ENCODE peak calls at places on chromosomes 7 and 10, in six cellular contexts. One of them, this sample, is unnamed.

GRCh38 chr7:81715984-81716588 is 53.8 kb downstream of the HGF start:
- DNase-seq in neuronal stem cell: peak; percentile 11
- DNase-seq in mesenchymal stem cell: peak; percentile 59
- DNase-seq in H9: no peak
- DNase-seq in IMR-90: peak; percentile 53
- DNase-seq in H1: no peak
- DNase-seq in this sample: peak; percentile 40

GRCh38 chr10:103548581-103549348 is 55.3 kb downstream of the NEURL1 start:
- DNase-seq in H9: peak; percentile 19
- DNase-seq in H1: no peak
- DNase-seq in neuronal stem cell: no peak
- DNase-seq in IMR-90: no peak
- DNase-seq in mesenchymal stem cell: no peak
- DNase-seq in this sample: no peak

GRCh38 chr10:118790058-118790457 is 35.3 kb upstream of the CACUL1 start:
- DNase-seq in neuronal stem cell: no peak
- DNase-seq in H9: no peak
- DNase-seq in IMR-90: no peak
- DNase-seq in H1: no peak
- DNase-seq in mesenchymal stem cell: no peak
- DNase-seq in this sample: no peak

GRCh38 chr10:103546401-103546800 is 52.9 kb downstream of the NEURL1 start:
- DNase-seq in H9: peak; percentile 8
- DNase-seq in IMR-90: no peak
- DNase-seq in H1: no peak
- DNase-seq in mesenchymal stem cell: no peak
- DNase-seq in neuronal stem cell: no peak
- DNase-seq in this sample: no peak

GRCh38 chr7:70733115-70733514 is 398.8 kb upstream of the GALNT17 start:
- DNase-seq in IMR-90: peak; percentile 72
- DNase-seq in H1: no peak
- DNase-seq in mesenchymal stem cell: peak; percentile 22
- DNase-seq in neuronal stem cell: no peak
- DNase-seq in H9: no peak
- DNase-seq in this sample: no peak

GRCh38 chr7:46948776-46949175 is 633.1 kb downstream of the TNS3 start:
- DNase-seq in neuronal stem cell: no peak
- DNase-seq in H1: no peak
- DNase-seq in mesenchymal stem cell: no peak
- DNase-seq in H9: no peak
- DNase-seq in IMR-90: no peak
- DNase-seq in this sample: no peak

GRCh38 chr10:132451506-132452215 is 54.7 kb downstream of the PWWP2B start:
- DNase-seq in H9: no peak
- DNase-seq in IMR-90: no peak
- DNase-seq in neuronal stem cell: no peak
- DNase-seq in mesenchymal stem cell: no peak
- DNase-seq in H1: no peak
- DNase-seq in this sample: no peak

GRCh38 chr10:88194041-88194887 is 330.8 kb downstream of the PTEN start:
- DNase-seq in neuronal stem cell: no peak
- DNase-seq in IMR-90: peak; percentile 31
- DNase-seq in H1: no peak
- DNase-seq in mesenchymal stem cell: no peak
- DNase-seq in H9: no peak
- DNase-seq in this sample: peak; percentile 40

GRCh38 chr7:135704074-135704473 is 23.9 kb downstream of the SLC13A4 start:
- DNase-seq in neuronal stem cell: no peak
- DNase-seq in H1: no peak
- DNase-seq in mesenchymal stem cell: no peak
- DNase-seq in H9: peak; percentile 80
- DNase-seq in IMR-90: no peak
- DNase-seq in this sample: peak; percentile 67

GRCh38 chr10:63886281-63887025 is 365.3 kb downstream of the REEP3 start:
- DNase-seq in H9: no peak
- DNase-seq in IMR-90: no peak
- DNase-seq in mesenchymal stem cell: no peak
- DNase-seq in H1: no peak
- DNase-seq in neuronal stem cell: no peak
- DNase-seq in this sample: no peak

GRCh38 chr10:120422459-120422858 is 34.6 kb upstream of the PLPP4 start:
- DNase-seq in IMR-90: peak; percentile 52
- DNase-seq in mesenchymal stem cell: peak; percentile 90
- DNase-seq in H1: peak; percentile 13
- DNase-seq in neuronal stem cell: no peak
- DNase-seq in H9: no peak
- DNase-seq in this sample: peak; percentile 42

GRCh38 chr7:4406288-4407058 is 275.6 kb upstream of the FOXK1 start:
- DNase-seq in H9: no peak
- DNase-seq in neuronal stem cell: no peak
- DNase-seq in IMR-90: no peak
- DNase-seq in H1: no peak
- DNase-seq in mesenchymal stem cell: no peak
- DNase-seq in this sample: peak; percentile 3

GRCh38 chr7:78690174-78690573 is 763.3 kb downstream of the MAGI2 start:
- DNase-seq in neuronal stem cell: no peak
- DNase-seq in mesenchymal stem cell: no peak
- DNase-seq in H1: no peak
- DNase-seq in H9: no peak
- DNase-seq in IMR-90: peak; percentile 69
- DNase-seq in this sample: no peak

GRCh38 chr7:33494473-33494872 is 365.1 kb downstream of the BBS9 start:
- DNase-seq in H1: no peak
- DNase-seq in mesenchymal stem cell: no peak
- DNase-seq in neuronal stem cell: no peak
- DNase-seq in IMR-90: peak; percentile 11
- DNase-seq in H9: no peak
- DNase-seq in this sample: peak; percentile 4

GRCh38 chr10:104925232-104925851 is 284.3 kb downstream of the SORCS3 start:
- DNase-seq in IMR-90: no peak
- DNase-seq in H9: peak; percentile 54
- DNase-seq in H1: peak; percentile 13
- DNase-seq in mesenchymal stem cell: no peak
- DNase-seq in neuronal stem cell: peak; percentile 48
- DNase-seq in this sample: peak; percentile 54

GRCh38 chr10:4663162-4663992 is 162.6 kb upstream of the AKR1E2 start:
- DNase-seq in mesenchymal stem cell: peak; percentile 99
- DNase-seq in IMR-90: peak; percentile 99
- DNase-seq in H9: no peak
- DNase-seq in neuronal stem cell: no peak
- DNase-seq in H1: no peak
- DNase-seq in this sample: peak; percentile 96

GRCh38 chr7:77425151-77426051 is 9.3 kb upstream of the GSAP start:
- DNase-seq in IMR-90: peak; percentile 91
- DNase-seq in neuronal stem cell: peak; percentile 64
- DNase-seq in H9: peak; percentile 46
- DNase-seq in mesenchymal stem cell: peak; percentile 81
- DNase-seq in H1: no peak
- DNase-seq in this sample: peak; percentile 90

GRCh38 chr7:113026941-113027340 is 59.7 kb downstream of the GPR85 start:
- DNase-seq in mesenchymal stem cell: no peak
- DNase-seq in neuronal stem cell: peak; percentile 11
- DNase-seq in H1: no peak
- DNase-seq in H9: no peak
- DNase-seq in IMR-90: peak; percentile 45
- DNase-seq in this sample: no peak

GRCh38 chr7:93016681-93017349 is 101.0 kb downstream of the SAMD9 start:
- DNase-seq in IMR-90: peak; percentile 45
- DNase-seq in mesenchymal stem cell: peak; percentile 70
- DNase-seq in H1: no peak
- DNase-seq in neuronal stem cell: no peak
- DNase-seq in H9: no peak
- DNase-seq in this sample: no peak

GRCh38 chr10:29621161-29621560 is 13.6 kb downstream of the SVIL start:
- DNase-seq in neuronal stem cell: no peak
- DNase-seq in H9: no peak
- DNase-seq in mesenchymal stem cell: peak; percentile 97
- DNase-seq in IMR-90: peak; percentile 19
- DNase-seq in H1: no peak
- DNase-seq in this sample: peak; percentile 90

GRCh38 chr7:38893061-38893460 is 15.9 kb downstream of the VPS41 start:
- DNase-seq in IMR-90: peak; percentile 62
- DNase-seq in H9: no peak
- DNase-seq in H1: no peak
- DNase-seq in mesenchymal stem cell: no peak
- DNase-seq in neuronal stem cell: no peak
- DNase-seq in this sample: no peak

GRCh38 chr10:26213157-26213780 is 3.3 kb upstream of the GAD2 start:
- DNase-seq in neuronal stem cell: no peak
- DNase-seq in H9: peak; percentile 58
- DNase-seq in mesenchymal stem cell: no peak
- DNase-seq in H1: no peak
- DNase-seq in IMR-90: no peak
- DNase-seq in this sample: peak; percentile 16

GRCh38 chr7:43585521-43585920 is 2.6 kb downstream of the STK17A start:
- DNase-seq in IMR-90: peak; percentile 78
- DNase-seq in H9: no peak
- DNase-seq in H1: no peak
- DNase-seq in mesenchymal stem cell: peak; percentile 87
- DNase-seq in neuronal stem cell: no peak
- DNase-seq in this sample: no peak

GRCh38 chr7:93044147-93044810 is 73.5 kb downstream of the SAMD9 start:
- DNase-seq in neuronal stem cell: peak; percentile 49
- DNase-seq in H1: no peak
- DNase-seq in H9: peak; percentile 44
- DNase-seq in IMR-90: peak; percentile 74
- DNase-seq in mesenchymal stem cell: no peak
- DNase-seq in this sample: peak; percentile 18

GRCh38 chr7:19413444-19413965 is 268.3 kb upstream of the FERD3L start:
- DNase-seq in H9: no peak
- DNase-seq in neuronal stem cell: no peak
- DNase-seq in IMR-90: peak; percentile 90
- DNase-seq in H1: no peak
- DNase-seq in mesenchymal stem cell: peak; percentile 37
- DNase-seq in this sample: no peak

GRCh38 chr10:70858759-70859158 is 29.6 kb downstream of the PCBD1 start:
- DNase-seq in H9: no peak
- DNase-seq in IMR-90: no peak
- DNase-seq in H1: no peak
- DNase-seq in neuronal stem cell: no peak
- DNase-seq in mesenchymal stem cell: no peak
- DNase-seq in this sample: no peak
- H3K4ac ChIP-seq in H9: no peak overlapping the region
- H3K4ac ChIP-seq in IMR-90: no peak overlapping the region
- H3K4ac ChIP-seq in H1: no peak overlapping the region
- H3K4ac ChIP-seq in neuronal stem cell: no peak overlapping the region
- H3K4ac ChIP-seq in mesenchymal stem cell: no peak overlapping the region
- H3K4ac ChIP-seq in this sample: no peak overlapping the region

GRCh38 chr10:124003070-124003419 is 90.4 kb downstream of the CHST15 start:
- DNase-seq in IMR-90: no peak
- DNase-seq in neuronal stem cell: no peak
- DNase-seq in H1: no peak
- DNase-seq in H9: no peak
- DNase-seq in mesenchymal stem cell: no peak
- DNase-seq in this sample: no peak
- H2BK15ac ChIP-seq in IMR-90: no peak overlapping the region
- H2BK15ac ChIP-seq in neuronal stem cell: no peak overlapping the region
- H2BK15ac ChIP-seq in H1: no peak overlapping the region
- H2BK15ac ChIP-seq in H9: no peak overlapping the region
- H2BK15ac ChIP-seq in mesenchymal stem cell: no peak overlapping the region
- H2BK15ac ChIP-seq in this sample: no peak overlapping the region

GRCh38 chr7:91264924-91265681 is 870 bp downstream of the FZD1 start:
- DNase-seq in mesenchymal stem cell: peak; percentile 79
- DNase-seq in H9: peak; percentile 52
- DNase-seq in H1: no peak
- DNase-seq in IMR-90: peak; percentile 74
- DNase-seq in neuronal stem cell: no peak
- DNase-seq in this sample: peak; percentile 71
- H3K27ac ChIP-seq in mesenchymal stem cell: peak overlapping the region; percentile 66
- H3K27ac ChIP-seq in H9: no peak overlapping the region
- H3K27ac ChIP-seq in H1: no peak overlapping the region
- H3K27ac ChIP-seq in IMR-90: peak overlapping the region; percentile 89
- H3K27ac ChIP-seq in neuronal stem cell: peak overlapping the region; percentile 85
- H3K27ac ChIP-seq in this sample: peak overlapping the region; percentile 90

DNA sequence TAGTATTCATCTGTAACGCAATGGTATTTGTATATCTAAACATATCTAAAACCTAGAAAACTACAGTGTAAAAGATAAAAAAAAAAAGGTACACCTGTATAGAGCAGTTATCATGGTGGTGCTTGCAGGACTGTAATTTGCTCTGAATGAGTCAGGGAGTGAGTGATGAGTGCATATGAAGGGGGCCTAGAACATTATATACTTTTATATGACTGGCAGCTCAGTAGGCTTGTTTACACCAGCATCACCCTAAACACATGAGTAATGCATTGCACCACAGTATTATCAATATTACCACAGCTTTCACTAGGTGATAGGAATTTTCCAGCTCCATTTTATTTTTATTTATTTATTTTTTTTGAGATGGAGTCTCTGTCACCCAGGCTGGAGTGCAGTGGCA is 40.8 kb downstream of the TRIM24 start:
- DNase-seq in IMR-90: no peak
- DNase-seq in H1: no peak
- DNase-seq in H9: no peak
- DNase-seq in mesenchymal stem cell: no peak
- DNase-seq in neuronal stem cell: no peak
- DNase-seq in this sample: no peak
- H3K4ac ChIP-seq in IMR-90: no peak overlapping the region
- H3K4ac ChIP-seq in H1: no peak overlapping the region
- H3K4ac ChIP-seq in H9: no peak overlapping the region
- H3K4ac ChIP-seq in mesenchymal stem cell: no peak overlapping the region
- H3K4ac ChIP-seq in neuronal stem cell: no peak overlapping the region
- H3K4ac ChIP-seq in this sample: no peak overlapping the region

DNA sequence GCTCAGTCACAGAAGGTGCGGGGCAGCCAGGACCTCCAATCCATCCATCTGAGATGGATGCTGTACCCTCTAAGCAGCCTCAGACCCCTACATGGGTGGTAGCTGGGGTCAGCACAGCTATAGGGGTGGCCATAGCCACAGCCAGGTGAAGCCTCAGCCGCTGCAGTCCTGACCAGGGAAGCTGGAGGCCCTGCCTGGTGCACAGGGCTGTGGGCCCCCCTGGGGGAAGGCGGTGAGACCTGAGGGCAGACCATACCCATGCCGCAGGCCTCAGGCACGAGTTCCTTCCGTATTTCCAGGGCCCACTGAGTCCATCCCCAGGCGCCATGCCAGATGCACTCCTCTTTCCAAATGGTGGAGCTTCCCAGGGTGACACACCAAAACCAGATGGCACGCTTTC is 96.6 kb upstream of the KDM7A start:
- DNase-seq in IMR-90: no peak
- DNase-seq in H9: no peak
- DNase-seq in H1: no peak
- DNase-seq in mesenchymal stem cell: no peak
- DNase-seq in neuronal stem cell: no peak
- DNase-seq in this sample: no peak
- H2BK15ac ChIP-seq in IMR-90: no peak overlapping the region
- H2BK15ac ChIP-seq in H9: no peak overlapping the region
- H2BK15ac ChIP-seq in H1: no peak overlapping the region
- H2BK15ac ChIP-seq in mesenchymal stem cell: no peak overlapping the region
- H2BK15ac ChIP-seq in neuronal stem cell: no peak overlapping the region
- H2BK15ac ChIP-seq in this sample: no peak overlapping the region